ENCODE peak calls at places on chromosome 3, in nine cellular contexts. O is tibial artery; Y is H9; U is HFFc6; I is CD4-positive, alpha-beta T cell; D is HL-60; B is fibroblast of the aortic adventitia; R is GM10248; M is HCT116. Z is an unnamed sample.

GRCh38 chr3:173153631-173154030 is 12.6 kb upstream of the SPATA16 start:
- DNase-seq in O (no peak), Y (no peak), U (no peak), I (no peak), D (no peak), B (no peak), R (no peak), M (no peak), Z (no peak)

GRCh38 chr3:178802993-178803693 is 266.9 kb downstream of the KCNMB2 start:
- DNase-seq in O (no peak), Y (no peak), U (no peak), I (no peak), D (no peak), B (no peak), R (no peak), M (no peak), Z (no peak)

GRCh38 chr3:42036483-42036823 is 54.7 kb upstream of the TRAK1 start:
- DNase-seq in O (no peak), Y (no peak), U (peak; percentile 95), I (no peak), D (no peak), B (peak; percentile 94), R (no peak), M (no peak), Z (no peak)

GRCh38 chr3:139897759-139898158 is 37.2 kb upstream of the CLSTN2 start:
- DNase-seq in O (no peak), Y (no peak), U (no peak), I (no peak), D (no peak), B (no peak), R (no peak), M (no peak), Z (no peak)

GRCh38 chr3:152177757-152178156 is 91.0 kb upstream of the MBNL1 start:
- DNase-seq in O (no peak), Y (no peak), U (no peak), I (no peak), D (no peak), B (no peak), R (no peak), M (no peak), Z (no peak)

GRCh38 chr3:170767576-170767941 is 102.4 kb downstream of the RPL22L1 start:
- DNase-seq in O (no peak), Y (no peak), U (no peak), I (no peak), D (no peak), B (no peak), R (no peak), M (no peak), Z (no peak)

GRCh38 chr3:112199622-112200316 is 66.7 kb upstream of the GCSAM start:
- DNase-seq in O (no peak), Y (no peak), U (peak; percentile 68), I (no peak), D (no peak), B (no peak), R (no peak), M (peak; percentile 29), Z (no peak)

GRCh38 chr3:69426291-69426690 is 40.4 kb upstream of the FRMD4B start:
- DNase-seq in O (no peak), Y (no peak), U (no peak), I (no peak), D (no peak), B (no peak), R (no peak), M (no peak), Z (no peak)

GRCh38 chr3:15420871-15421270 is 6.5 kb downstream of the METTL6 start:
- DNase-seq in O (no peak), Y (no peak), U (peak; percentile 66), I (no peak), D (no peak), B (no peak), R (no peak), M (no peak), Z (no peak)

GRCh38 chr3:138284079-138284478 is 45.6 kb downstream of the NME9 start:
- DNase-seq in O (no peak), Y (no peak), U (no peak), I (no peak), D (no peak), B (no peak), R (no peak), M (no peak), Z (no peak)

GRCh38 chr3:184459355-184459754 is 79.5 kb downstream of the CHRD start:
- DNase-seq in O (peak; percentile 35), Y (no peak), U (peak; percentile 86), I (no peak), D (no peak), B (peak; percentile 71), R (no peak), M (peak; percentile 35), Z (no peak)

GRCh38 chr3:4271834-4272233 is 31.3 kb upstream of the SETMAR start:
- DNase-seq in O (no peak), Y (no peak), U (peak; percentile 41), I (no peak), D (no peak), B (peak; percentile 39), R (peak; percentile 17), M (peak; percentile 19), Z (no peak)

GRCh38 chr3:60839242-60839641 is 412.0 kb downstream of the FHIT start:
- DNase-seq in O (no peak), Y (no peak), U (no peak), I (no peak), D (no peak), B (no peak), R (no peak), M (no peak), Z (no peak)

GRCh38 chr3:43526956-43527355 is 94.9 kb downstream of the ANO10 start:
- DNase-seq in O (no peak), Y (no peak), U (no peak), I (no peak), D (no peak), B (no peak), R (no peak), M (no peak), Z (no peak)

GRCh38 chr3:27712136-27713065 is 9.7 kb downstream of the EOMES start:
- DNase-seq in O (peak; percentile 83), Y (peak; percentile 82), U (peak; percentile 72), I (peak; percentile 67), D (peak; percentile 77), B (peak; percentile 81), R (peak; percentile 85), M (peak; percentile 55), Z (no peak)

GRCh38 chr3:65035231-65035630 is 347.4 kb upstream of the ADAMTS9 start:
- DNase-seq in O (no peak), Y (no peak), U (no peak), I (no peak), D (no peak), B (no peak), R (no peak), M (no peak), Z (no peak)

GRCh38 chr3:69410301-69410700 is 24.4 kb upstream of the FRMD4B start:
- DNase-seq in O (peak; percentile 78), Y (peak; percentile 57), U (peak; percentile 61), I (peak; percentile 34), D (peak; percentile 77), B (peak; percentile 67), R (peak; percentile 43), M (peak; percentile 51), Z (no peak)

GRCh38 chr3:172065967-172066762 is 26.8 kb downstream of the FNDC3B start:
- DNase-seq in O (no peak), Y (no peak), U (no peak), I (no peak), D (no peak), B (peak; percentile 57), R (no peak), M (no peak), Z (no peak)

GRCh38 chr3:71258116-71258515 is 325.4 kb downstream of the FOXP1 start:
- DNase-seq in O (no peak), Y (no peak), U (peak; percentile 52), I (no peak), D (no peak), B (peak; percentile 89), R (no peak), M (no peak), Z (no peak)

GRCh38 chr3:49903451-49904424 is at the start of gene MST1R:
- DNase-seq in O (peak; percentile 77), Y (peak; percentile 96), U (no peak), I (peak; percentile 69), D (no peak), B (no peak), R (peak; percentile 92), M (peak; percentile 95), Z (no peak)

DNA sequence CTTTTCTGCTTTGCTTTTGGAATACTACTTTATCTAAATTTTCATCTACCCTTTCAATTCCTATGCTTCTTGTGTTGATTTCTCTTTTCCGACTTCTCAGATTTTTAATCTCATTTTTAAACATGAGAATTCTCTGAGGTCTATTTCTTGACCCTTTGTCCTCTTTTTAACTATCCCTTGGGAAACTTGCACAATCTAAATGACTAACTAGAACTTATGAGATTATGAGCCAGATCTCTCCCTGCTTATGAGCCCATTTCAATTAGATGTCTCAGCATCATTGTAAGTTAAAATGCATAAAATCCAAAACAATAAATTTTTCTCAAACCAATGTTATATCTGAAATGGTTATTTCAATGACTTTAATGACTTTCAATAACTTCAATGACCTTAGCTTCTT is 296.9 kb upstream of the AGTR1 start:
- DNase-seq in O (no peak), Y (no peak), U (no peak), I (no peak), D (no peak), B (no peak), R (no peak), M (no peak), Z (no peak)
- TF ChIP-seq CTCF in O (no peak), Y (no peak), U (no peak), I (no peak), D (no peak), B (no peak), R (no peak), M (no peak), Z (no peak)

DNA sequence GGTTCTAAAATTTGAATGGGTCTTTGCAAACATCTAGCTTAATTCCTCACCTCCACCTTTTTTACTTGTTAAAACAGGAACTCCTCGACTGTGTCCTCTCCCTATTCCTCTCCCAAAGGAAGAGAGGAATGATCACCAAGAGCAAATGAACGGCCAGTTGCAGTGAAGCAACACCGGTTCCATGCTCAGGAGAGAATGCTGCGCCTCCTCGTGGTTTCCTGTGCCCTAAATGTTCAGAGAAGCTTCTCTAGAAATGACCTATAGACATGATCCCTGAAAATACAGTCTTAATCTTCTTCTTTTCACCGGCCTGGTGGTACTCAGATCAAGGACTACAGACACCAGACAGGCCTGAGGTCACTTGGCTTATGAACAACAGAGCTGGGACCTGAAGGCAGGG is 65.1 kb upstream of the GUCA1C start:
- DNase-seq in O (no peak), Y (peak; percentile 43), U (peak; percentile 17), I (no peak), D (peak; percentile 3), B (no peak), R (no peak), M (no peak), Z (no peak)
- TF ChIP-seq CTCF in O (no peak), Y (peak; percentile 28), U (peak; percentile 52), I (no peak), D (no peak), B (no peak), R (peak; percentile 35), M (no peak), Z (no peak)

GRCh38 chr3:134453631-134454030 is 32.2 kb downstream of the ANAPC13 start:
- DNase-seq in O (no peak), Y (peak; percentile 77), U (no peak), I (no peak), D (no peak), B (no peak), R (no peak), M (peak; percentile 13), Z (peak; percentile 38)
- TF ChIP-seq CTCF in O (no peak), Y (peak; percentile 74), U (peak; percentile 24), I (no peak), D (no peak), B (no peak), R (no peak), M (peak; percentile 34), Z (peak; percentile 22)

GRCh38 chr3:54433846-54434245 is 311.5 kb downstream of the CACNA2D3 start:
- DNase-seq in O (no peak), Y (peak; percentile 88), U (no peak), I (no peak), D (no peak), B (no peak), R (no peak), M (peak; percentile 13), Z (no peak)
- TF ChIP-seq CTCF in O (no peak), Y (peak; percentile 87), U (no peak), I (no peak), D (no peak), B (no peak), R (no peak), M (peak; percentile 29), Z (no peak)

Z was measured in osteocyte.